ENCODE peak calls at places on chromosomes 11 and 22, in six cellular contexts. L is MM.1S, I is fibroblast of the aortic adventitia, Z is OCI-LY7, G is WERI-Rb-1, O is H9. R is an unnamed sample.

GRCh38 chr11:6586434-6587359 is 16.7 kb downstream of the RRP8 start:
- DNase-seq in Z (no peak), G (no peak), I (no peak), O (peak), L (no peak), R (no peak)

GRCh38 chr11:70876685-70877084 is 375.7 kb downstream of the SHANK2 start:
- DNase-seq in Z (no peak), I (no peak), L (no peak), G (peak), O (no peak), R (no peak)

GRCh38 chr11:67272327-67273259 is 6.3 kb downstream of the GRK2 start:
- DNase-seq in O (no peak), G (no peak), Z (peak), I (no peak), L (no peak), R (peak)

GRCh38 chr11:123064268-123064657 is 2.3 kb upstream of the HSPA8 start:
- DNase-seq in I (no peak), G (no peak), L (no peak), O (no peak), Z (peak), R (no peak)

GRCh38 chr11:117096140-117096972 is 1.9 kb downstream of the SIK3 start:
- DNase-seq in Z (peak), I (no peak), L (peak), O (peak), G (peak), R (peak)

GRCh38 chr11:58958500-58958899 is 19.2 kb downstream of the GLYATL1 start:
- DNase-seq in G (peak), I (peak), L (peak), O (peak), Z (peak), R (peak)

GRCh38 chr11:106031936-106032335 is 9.9 kb upstream of the MSANTD4 start:
- DNase-seq in I (no peak), L (no peak), O (no peak), G (no peak), Z (no peak), R (no peak)

GRCh38 chr22:30420401-30421178 is 5.0 kb upstream of the MTFP1 start:
- DNase-seq in Z (no peak), O (no peak), L (no peak), I (peak), G (no peak), R (no peak)

GRCh38 chr11:73818838-73819237 is 31.2 kb downstream of the MRPL48 start:
- DNase-seq in I (peak), G (no peak), L (no peak), O (no peak), Z (no peak), R (no peak)

GRCh38 chr11:65919151-65920034 is at the start of gene DRAP1:
- DNase-seq in I (peak), O (peak), G (peak), L (peak), Z (peak), R (peak)

GRCh38 chr11:131588057-131588456 is 217.6 kb downstream of the NTM start:
- DNase-seq in Z (no peak), G (no peak), I (no peak), L (no peak), O (no peak), R (no peak)

GRCh38 chr22:39545310-39546063 is 12.9 kb upstream of the RPS19BP1 start:
- DNase-seq in L (no peak), Z (no peak), O (peak), I (peak), G (no peak), R (no peak)

GRCh38 chr11:34988294-34989255 is 72.2 kb downstream of the PDHX start:
- DNase-seq in Z (no peak), O (no peak), L (peak), I (peak), G (no peak), R (peak)

GRCh38 chr11:23288001-23288783 is 427.9 kb upstream of the CCDC179 start:
- DNase-seq in G (no peak), I (peak), L (no peak), O (no peak), Z (no peak), R (no peak)

GRCh38 chr11:112844530-112844929 is 116.7 kb upstream of the NCAM1 start:
- DNase-seq in L (no peak), Z (no peak), O (no peak), I (no peak), G (no peak), R (no peak)

GRCh38 chr11:116710762-116711161 is 62.0 kb downstream of the BUD13 start:
- DNase-seq in I (no peak), L (no peak), G (no peak), Z (no peak), O (no peak), R (no peak)

GRCh38 chr22:31911565-31912401 is 32.6 kb upstream of the YWHAH start:
- DNase-seq in I (peak), L (no peak), O (no peak), Z (no peak), G (no peak), R (no peak)

GRCh38 chr11:606245-606644 is 9.5 kb downstream of the IRF7 start:
- DNase-seq in O (no peak), Z (no peak), G (no peak), I (peak), L (no peak), R (no peak)

GRCh38 chr11:75267171-75267970 is 26.8 kb downstream of the TPBGL start:
- DNase-seq in Z (peak), L (no peak), I (no peak), O (no peak), G (no peak), R (no peak)

GRCh38 chr11:124746621-124747243 is 5.3 kb downstream of the VSIG2 start:
- DNase-seq in O (peak), I (peak), L (peak), G (no peak), Z (peak), R (peak)

GRCh38 chr11:1437500-1437899 is 47.8 kb downstream of the BRSK2 start:
- DNase-seq in L (no peak), O (no peak), G (no peak), I (peak), Z (no peak), R (no peak)

GRCh38 chr11:73380321-73380720 is 4.1 kb downstream of the RELT start:
- DNase-seq in O (no peak), I (no peak), G (no peak), L (no peak), Z (no peak), R (no peak)

GRCh38 chr11:64007160-64007628 is 21.0 kb downstream of the OTUB1 start:
- DNase-seq in I (peak), O (peak), L (no peak), Z (no peak), G (peak), R (no peak)

GRCh38 chr22:44248926-44249325 is 63.8 kb downstream of the SHISAL1 start:
- DNase-seq in I (no peak), O (no peak), Z (no peak), G (no peak), L (no peak), R (no peak)

GRCh38 chr11:68842427-68843051 is 823 bp upstream of the CPT1A start:
- DNase-seq in I (no peak), L (peak), O (no peak), Z (no peak), G (no peak), R (no peak)

GRCh38 chr22:45112136-45112879 is 51.4 kb upstream of the NUP50 start:
- DNase-seq in L (no peak), Z (no peak), G (no peak), I (peak), O (no peak), R (no peak)

GRCh38 chr11:65355013-65355775 is 643 bp downstream of the TIGD3 start:
- DNase-seq in I (no peak), Z (peak), G (peak), L (peak), O (peak), R (peak)

GRCh38 chr22:34255042-34255441 is 334.8 kb upstream of the LARGE1 start:
- DNase-seq in I (no peak), G (no peak), L (no peak), Z (no peak), O (no peak), R (no peak)

GRCh38 chr22:42083119-42083518 is 3.6 kb downstream of the SMDT1 start:
- DNase-seq in L (no peak), I (no peak), O (no peak), Z (no peak), G (no peak), R (no peak)

GRCh38 chr11:63931045-63931444 is 7.8 kb upstream of the NAA40 start:
- DNase-seq in G (no peak), L (no peak), Z (no peak), I (no peak), O (no peak), R (no peak)

GRCh38 chr11:119055901-119056300 is 1.1 kb downstream of the HYOU1 start:
- DNase-seq in G (no peak), O (no peak), I (peak), L (peak), Z (peak), R (no peak)
- TF ChIP-seq CTCF in G (no peak), O (no peak), I (peak), L (peak), Z (peak), R (peak)

GRCh38 chr11:126307706-126308105 is 3.8 kb downstream of the DCPS start:
- DNase-seq in L (peak), Z (peak), O (peak), I (peak), G (peak), R (no peak)
- TF ChIP-seq CTCF in L (peak), Z (peak), O (peak), I (peak), G (peak), R (peak)

DNA sequence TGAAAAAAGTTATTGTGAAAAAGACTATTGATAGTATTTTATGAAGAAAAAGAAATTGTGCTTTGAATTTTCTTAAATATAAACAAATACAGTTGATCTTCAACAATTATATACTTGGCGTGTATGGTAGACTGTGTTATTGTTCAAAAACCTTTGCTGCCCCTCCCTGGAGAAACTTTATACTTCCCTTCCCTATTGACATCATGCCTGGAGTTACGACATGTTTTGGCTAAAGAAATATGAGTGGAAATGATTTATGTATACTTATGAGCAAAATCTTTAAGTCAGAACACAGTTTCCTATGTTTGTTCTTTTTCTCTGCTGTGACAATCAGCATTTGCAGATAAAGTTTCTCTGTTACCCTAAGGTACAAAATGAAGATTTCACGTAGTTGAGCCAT is 243.8 kb downstream of the TMEM135 start:
- DNase-seq in Z (no peak), L (no peak), G (no peak), I (peak), O (no peak), R (no peak)
- TF ChIP-seq CTCF in Z (no peak), L (no peak), G (no peak), I (no peak), O (no peak), R (no peak)

DNA sequence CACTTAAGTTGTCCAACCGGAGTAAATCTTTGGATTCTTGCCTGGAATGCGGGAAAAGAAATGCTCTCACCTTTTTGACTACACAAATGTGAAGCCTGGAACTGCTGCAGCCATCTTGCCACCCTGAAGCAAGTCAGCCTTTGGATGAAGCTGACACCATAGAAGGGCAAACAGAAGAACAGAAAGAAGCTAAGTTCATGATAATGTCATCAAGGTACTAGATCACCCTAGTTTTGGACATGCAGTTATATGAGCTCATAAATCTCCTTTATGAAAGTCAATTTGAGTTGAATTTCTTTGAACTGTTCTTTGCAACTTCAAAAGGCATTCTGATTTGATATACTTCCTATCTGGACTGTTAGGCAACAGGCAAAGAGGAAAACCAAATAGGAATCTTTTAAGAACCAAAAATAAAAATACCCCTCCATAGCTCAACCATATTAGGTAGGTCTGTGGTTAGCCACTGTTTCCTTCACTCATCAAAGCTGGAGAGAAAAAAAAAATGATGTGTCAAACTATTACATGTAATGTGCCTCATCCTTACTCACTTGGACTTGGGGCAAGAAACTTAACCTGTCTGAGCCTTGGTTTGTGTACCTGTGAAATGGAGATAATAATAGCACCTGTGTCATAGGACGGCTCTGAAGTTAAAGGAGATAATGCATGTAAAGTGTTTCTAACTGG is 91.9 kb downstream of the WT1 start:
- DNase-seq in Z (no peak), G (no peak), O (no peak), I (no peak), L (peak), R (no peak)
- TF ChIP-seq CTCF in Z (no peak), G (no peak), O (no peak), I (no peak), L (no peak), R (no peak)

GRCh38 chr11:14454861-14455632 is 44.6 kb downstream of the COPB1 start:
- DNase-seq in L (no peak), O (no peak), Z (peak), G (no peak), I (peak), R (peak)
- TF ChIP-seq CTCF in L (peak), O (peak), Z (peak), G (peak), I (peak), R (peak)

GRCh38 chr22:23068096-23068831 is 2.1 kb upstream of the GNAZ start:
- DNase-seq in Z (no peak), O (peak), L (no peak), I (no peak), G (peak), R (no peak)

GRCh38 chr22:23068832-23069385 is 1.4 kb upstream of the GNAZ start:
- DNase-seq in O (peak), L (no peak), I (no peak), Z (no peak), G (no peak), R (no peak)

GRCh38 chr22:23071163-23072034 is 1.1 kb downstream of the GNAZ start:
- DNase-seq in I (no peak), G (no peak), Z (no peak), L (no peak), O (no peak), R (no peak)

GRCh38 chr22:23070418-23071162 is at the start of gene GNAZ:
- DNase-seq in O (peak), I (no peak), Z (peak), G (peak), L (no peak), R (peak)

DNA sequence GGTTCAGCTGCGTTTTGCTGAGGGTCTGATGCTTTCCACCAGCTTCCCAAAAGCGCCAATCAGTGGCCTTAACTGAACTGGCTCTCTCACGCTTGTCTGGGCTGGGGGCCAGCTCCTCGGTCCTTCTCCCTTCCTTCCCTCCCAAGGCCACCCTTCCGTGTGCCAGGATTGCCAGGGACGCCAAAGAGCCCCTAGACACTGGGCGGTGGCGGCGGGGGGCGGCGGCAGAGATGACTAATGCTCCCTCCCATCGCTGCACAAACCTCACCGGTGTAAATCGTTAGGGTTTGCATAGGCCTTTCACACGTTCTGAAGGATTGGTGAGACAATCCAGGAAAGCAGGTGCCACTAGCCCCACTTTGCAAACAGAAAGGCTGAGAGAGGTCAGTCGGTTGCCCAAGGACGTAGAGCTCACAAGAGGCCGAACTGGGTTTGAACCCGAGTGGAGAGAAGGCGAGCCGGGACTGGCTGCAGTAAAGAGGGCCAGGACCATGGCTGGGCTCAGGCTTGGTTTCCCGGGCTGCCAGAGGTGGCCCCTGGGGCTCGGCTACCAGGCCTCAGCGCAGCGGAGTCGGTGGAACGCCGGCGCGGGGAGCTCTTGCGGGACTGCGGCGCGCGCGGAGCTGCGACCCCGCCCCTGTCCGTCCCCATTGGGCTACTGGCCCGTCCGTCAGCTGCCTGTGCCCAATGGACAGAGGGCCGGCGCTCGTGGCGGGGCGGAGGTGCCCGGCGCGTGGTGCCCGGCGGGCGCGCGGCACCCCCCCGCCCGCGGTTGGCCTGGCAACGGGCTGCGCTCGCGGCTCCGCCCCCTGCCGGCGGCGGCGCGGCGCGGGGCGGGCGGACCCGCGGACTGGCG is 589 bp upstream of the GNAZ start:
- DNase-seq in L (peak), O (peak), I (peak), G (peak), Z (peak), R (peak)
- TF ChIP-seq CTCF in L (no peak), O (no peak), I (no peak), G (no peak), Z (no peak), R (no peak)

GRCh38 chr11:43557553-43558031 is 122.9 kb upstream of the HSD17B12 start:
- DNase-seq in O (peak), Z (no peak), I (peak), L (no peak), G (no peak), R (no peak)
- TF ChIP-seq CTCF in O (peak), Z (peak), I (peak), L (no peak), G (no peak), R (no peak)

GRCh38 chr11:88474655-88475054 is 137.1 kb upstream of the CTSC start:
- DNase-seq in Z (no peak), G (no peak), I (no peak), O (no peak), L (no peak), R (no peak)

GRCh38 chr11:88480217-88480616 is 142.7 kb upstream of the CTSC start:
- DNase-seq in I (peak), G (no peak), O (no peak), Z (no peak), L (no peak), R (no peak)

GRCh38 chr11:88478136-88478785 is 140.7 kb upstream of the CTSC start:
- DNase-seq in O (no peak), G (no peak), L (no peak), Z (no peak), I (no peak), R (no peak)

DNA sequence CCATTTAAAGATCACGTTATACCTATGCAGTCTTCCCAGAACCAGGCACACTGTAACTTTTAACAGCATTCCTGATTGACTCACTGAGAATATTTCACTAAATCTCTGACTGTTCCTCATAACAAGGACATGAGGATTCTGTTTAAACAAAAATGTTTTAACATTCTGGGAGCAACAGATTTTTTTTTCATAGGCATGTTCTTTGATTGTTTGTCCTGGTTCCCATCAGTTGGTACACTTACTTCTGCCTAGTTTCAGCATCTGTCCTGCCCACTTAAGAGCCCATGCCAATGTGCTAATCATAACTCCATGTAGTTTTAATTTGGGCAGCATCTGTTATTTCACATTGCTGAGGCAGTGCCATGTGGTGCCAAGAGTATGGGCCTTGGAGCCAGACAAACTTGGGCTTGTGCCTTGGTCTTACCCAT is 138.5 kb upstream of the CTSC start:
- DNase-seq in I (peak), Z (no peak), G (no peak), L (no peak), O (no peak), R (no peak)
- TF ChIP-seq CTCF in I (no peak), Z (no peak), G (no peak), L (no peak), O (no peak), R (no peak)

GRCh38 chr11:8352090-8352489 is 88.4 kb upstream of the LMO1 start:
- DNase-seq in O (no peak), I (no peak), G (no peak), L (no peak), Z (no peak), R (no peak)
- TF ChIP-seq CTCF in O (no peak), I (no peak), G (no peak), L (no peak), Z (no peak), R (no peak)